ENCODE peak calls at places on chromosomes 13 and 19, in nine cellular contexts. B, M, P, D, Y, S, E, T and J are unnamed samples.

GRCh38 chr19:48445256-48445605 is 552 bp upstream of the GRWD1 start:
- DNase-seq in P (peak), M (peak), B (peak), T (no peak), E (no peak), Y (no peak), S (no peak), D (no peak), J (peak)

GRCh38 chr13:83531022-83531421 is 351.3 kb downstream of the SLITRK1 start:
- DNase-seq in B (no peak), E (no peak), D (no peak), T (no peak), P (no peak), M (no peak), S (no peak), Y (no peak), J (no peak)

GRCh38 chr13:33033361-33033812 is 17.2 kb downstream of the KL start:
- DNase-seq in T (no peak), E (no peak), B (no peak), M (no peak), Y (no peak), S (no peak), P (no peak), D (no peak), J (no peak)

GRCh38 chr13:39107484-39108040 is 69.3 kb downstream of the NHLRC3 start:
- DNase-seq in T (no peak), S (no peak), P (no peak), E (no peak), D (no peak), Y (no peak), B (no peak), M (no peak), J (no peak)

GRCh38 chr19:49210108-49210900 is 52.7 kb downstream of the TRPM4 start:
- DNase-seq in S (no peak), T (peak), B (no peak), E (peak), P (no peak), D (no peak), Y (peak), M (no peak), J (no peak)

GRCh38 chr19:19131989-19132388 is 6.3 kb downstream of the TMEM161A start:
- DNase-seq in B (no peak), P (no peak), Y (no peak), S (no peak), T (no peak), E (no peak), M (no peak), D (no peak), J (no peak)

GRCh38 chr13:111790621-111791020 is 276.3 kb upstream of the SOX1 start:
- DNase-seq in P (no peak), S (no peak), M (no peak), T (no peak), E (no peak), Y (no peak), D (no peak), B (no peak), J (no peak)

GRCh38 chr13:30840515-30840914 is 65.6 kb upstream of the MEDAG start:
- DNase-seq in E (no peak), Y (no peak), B (no peak), P (no peak), D (no peak), T (no peak), M (no peak), S (no peak), J (no peak)

GRCh38 chr13:32001392-32001768 is 30.2 kb upstream of the FRY start:
- DNase-seq in E (no peak), Y (no peak), T (no peak), S (no peak), P (peak), D (no peak), M (peak), B (no peak), J (peak)

GRCh38 chr13:113288880-113289279 is 8.2 kb upstream of the LAMP1 start:
- DNase-seq in B (no peak), D (no peak), S (no peak), Y (no peak), E (no peak), P (no peak), T (no peak), M (no peak), J (no peak)

GRCh38 chr19:19568802-19569756 is 31.0 kb downstream of the CILP2 start:
- DNase-seq in Y (no peak), M (no peak), P (peak), B (no peak), S (no peak), E (no peak), D (no peak), T (no peak), J (no peak)

GRCh38 chr13:80055804-80056203 is 285.1 kb downstream of the SPRY2 start:
- DNase-seq in Y (no peak), S (no peak), P (no peak), B (no peak), M (no peak), D (no peak), E (no peak), T (no peak), J (no peak)

GRCh38 chr13:109989155-109989554 is 202.8 kb upstream of the IRS2 start:
- DNase-seq in Y (no peak), P (peak), M (peak), T (no peak), E (no peak), D (no peak), S (no peak), B (no peak), J (no peak)

GRCh38 chr13:76852991-76853390 is 33.2 kb downstream of the KCTD12 start:
- DNase-seq in T (no peak), Y (no peak), D (no peak), E (no peak), S (no peak), P (no peak), B (no peak), M (peak), J (no peak)

GRCh38 chr13:99605417-99606321 is 104.4 kb downstream of the TM9SF2 start:
- DNase-seq in E (peak), Y (peak), T (peak), M (peak), B (peak), P (peak), D (no peak), S (no peak), J (no peak)

GRCh38 chr13:42708391-42708790 is 73.0 kb upstream of the FAM216B start:
- DNase-seq in P (no peak), B (no peak), D (no peak), M (no peak), Y (no peak), S (no peak), E (no peak), T (no peak), J (no peak)

GRCh38 chr19:50172726-50173125 is 9.6 kb upstream of the IZUMO2 start:
- DNase-seq in D (no peak), Y (no peak), T (no peak), P (no peak), B (no peak), E (no peak), M (no peak), S (no peak), J (no peak)

GRCh38 chr19:3095375-3096191 is 1.4 kb downstream of the GNA11 start:
- DNase-seq in S (no peak), Y (no peak), B (no peak), P (no peak), M (no peak), E (peak), T (peak), D (no peak), J (no peak)